ENCODE peak calls at places on chromosomes 5 and 9, in nine cellular contexts. U, L, V, H, J, S, D, A and E are unnamed samples.
A peak's percentile ranks its signal among the peaks of the same experiment; 100 is the strongest.

GRCh38 chr9:35136866-35137265 is 21.2 kb upstream of the ATOSB start:
- DNase-seq in J (no peak), S (no peak), A (no peak), V (no peak), D (no peak), H (no peak), L (no peak), U (no peak), E (no peak)

GRCh38 chr9:89797255-89797654 is 192.4 kb downstream of the GADD45G start:
- DNase-seq in J (no peak), U (no peak), L (no peak), S (no peak), D (no peak), V (no peak), H (no peak), A (no peak), E (no peak)

GRCh38 chr5:154712518-154713437 is 42.4 kb upstream of the LARP1 start:
- DNase-seq in A (no peak), D (no peak), S (no peak), U (no peak), L (no peak), H (no peak), J (no peak), V (no peak), E (no peak)

GRCh38 chr5:135565691-135566421 is 12.9 kb downstream of the CXCL14 start:
- DNase-seq in V (peak; percentile 51), S (peak; percentile 87), J (peak; percentile 71), A (peak; percentile 60), L (peak; percentile 56), U (peak; percentile 73), D (peak; percentile 89), H (peak; percentile 23), E (peak; percentile 39)

GRCh38 chr5:171336486-171337206 is 27.6 kb downstream of the TLX3 start:
- DNase-seq in H (no peak), S (peak; percentile 30), V (peak; percentile 56), D (peak; percentile 49), J (no peak), U (no peak), L (peak; percentile 61), A (no peak), E (peak; percentile 60)

GRCh38 chr9:136170291-136170901 is 34.5 kb downstream of the LHX3 start:
- DNase-seq in L (peak; percentile 8), S (peak; percentile 71), H (peak; percentile 22), V (no peak), J (peak; percentile 89), U (peak; percentile 89), D (peak; percentile 88), A (peak; percentile 22), E (no peak)

GRCh38 chr9:13719981-13720380 is 440.5 kb upstream of the MPDZ start:
- DNase-seq in U (no peak), L (peak; percentile 91), S (no peak), D (no peak), A (no peak), J (no peak), H (no peak), V (peak; percentile 4), E (no peak)

GRCh38 chr5:125310749-125311148 is 564.3 kb upstream of the ZNF608 start:
- DNase-seq in S (no peak), U (no peak), V (peak; percentile 17), A (no peak), D (no peak), L (no peak), H (no peak), J (no peak), E (no peak)

GRCh38 chr5:53200309-53200708 is 90.8 kb upstream of the MOCS2 start:
- DNase-seq in D (no peak), U (no peak), S (no peak), J (no peak), V (no peak), A (no peak), H (no peak), L (no peak), E (no peak)

GRCh38 chr9:109568089-109568488 is 70.0 kb upstream of the PTPN3 start:
- DNase-seq in L (no peak), J (no peak), H (no peak), V (no peak), A (no peak), U (no peak), D (no peak), S (no peak), E (no peak)

GRCh38 chr5:57383093-57383861 is 99.3 kb downstream of the ACTBL2 start:
- DNase-seq in J (no peak), U (no peak), V (peak; percentile 88), A (no peak), H (peak; percentile 8), D (no peak), S (no peak), L (peak; percentile 89), E (peak; percentile 83)

GRCh38 chr9:127505396-127506116 is 54.2 kb downstream of the LRSAM1 start:
- DNase-seq in V (no peak), U (peak; percentile 78), L (peak; percentile 32), H (no peak), S (peak; percentile 71), A (peak; percentile 29), D (no peak), J (peak; percentile 72), E (no peak)

GRCh38 chr9:115170674-115171073 is 52.7 kb upstream of the TNC start:
- DNase-seq in U (no peak), S (no peak), V (peak; percentile 68), H (no peak), D (no peak), L (peak; percentile 81), J (no peak), A (no peak), E (peak; percentile 43)